ENCODE peak calls at places on chromosomes 13 and 19, in four cellular contexts. U, T, L and B are unnamed samples.

GRCh38 chr19:6453951-6454565 is 5.5 kb downstream of the SLC25A23 start:
- DNase-seq in L (no peak), T (no peak), U (no peak), B (no peak)

GRCh38 chr19:16373539-16373938 is 48.9 kb downstream of the KLF2 start:
- DNase-seq in U (no peak), T (no peak), L (no peak), B (no peak)

GRCh38 chr13:114025432-114026127 is 51.7 kb upstream of the C13orf46 start:
- DNase-seq in T (no peak), U (peak), L (no peak), B (no peak)

GRCh38 chr13:28805193-28805819 is 14.8 kb upstream of the MTUS2 start:
- DNase-seq in U (no peak), T (no peak), L (no peak), B (no peak)

GRCh38 chr13:112747256-112747655 is 57.4 kb downstream of the ATP11A start:
- DNase-seq in T (no peak), U (no peak), L (peak), B (no peak)

GRCh38 chr19:15293751-15294505 is 38.4 kb downstream of the BRD4 start:
- DNase-seq in U (no peak), T (no peak), L (no peak), B (no peak)

GRCh38 chr13:60210510-60211065 is 46.9 kb upstream of the DIAPH3 start:
- DNase-seq in L (no peak), U (no peak), T (no peak), B (no peak)

GRCh38 chr13:63201493-63201892 is 1785.8 kb upstream of the PCDH20 start:
- DNase-seq in L (no peak), U (no peak), T (no peak), B (no peak)

GRCh38 chr19:38394488-38394887 is 6.0 kb downstream of the SPRED3 start:
- DNase-seq in U (no peak), L (no peak), T (peak), B (peak)

GRCh38 chr19:47573076-47574026 is at the start of gene ZNF541:
- DNase-seq in T (peak), U (no peak), L (peak), B (peak)

GRCh38 chr19:32576790-32577189 is 4.2 kb upstream of the PDCD5 start:
- DNase-seq in L (no peak), U (no peak), T (no peak), B (no peak)

GRCh38 chr19:43594710-43595604 is 977 bp downstream of the IRGQ start:
- DNase-seq in L (peak), U (peak), T (peak), B (peak)

GRCh38 chr19:30519607-30520205 is 147.5 kb downstream of the ZNF536 start:
- DNase-seq in T (no peak), U (no peak), L (no peak), B (no peak)

GRCh38 chr19:51188227-51188559 is 36.7 kb upstream of the CD33 start:
- DNase-seq in U (no peak), T (no peak), L (no peak), B (no peak)

GRCh38 chr19:16470541-16470910 is 1.2 kb downstream of the EPS15L1 start:
- DNase-seq in L (no peak), T (no peak), U (no peak), B (no peak)